ENCODE peak calls at places on chromosomes 13 and 19, in four cellular contexts. One of them, this sample, is unnamed.

GRCh38 chr13:21047087-21047486 is 14.3 kb downstream of the LATS2 start:
- DNase-seq in sciatic nerve: no peak
- DNase-seq in osteocyte: peak
- DNase-seq in stimulated activated CD4-positive, alpha-beta T cell treated with anti-CD3 and anti-CD28 coated beads, Interleukin-12 subunit alpha, Interleukin-12 subunit beta, amount 100 ng/mL, for 48 hours: no peak
- DNase-seq in this sample: no peak

GRCh38 chr13:98922306-98922705 is 55.6 kb downstream of the DOCK9 start:
- DNase-seq in sciatic nerve: no peak
- DNase-seq in stimulated activated CD4-positive, alpha-beta T cell treated with anti-CD3 and anti-CD28 coated beads, Interleukin-12 subunit alpha, Interleukin-12 subunit beta, amount 100 ng/mL, for 48 hours: no peak
- DNase-seq in osteocyte: no peak
- DNase-seq in this sample: no peak

GRCh38 chr13:20161275-20161950 is 561 bp upstream of the GJA3 start:
- DNase-seq in osteocyte: no peak
- DNase-seq in stimulated activated CD4-positive, alpha-beta T cell treated with anti-CD3 and anti-CD28 coated beads, Interleukin-12 subunit alpha, Interleukin-12 subunit beta, amount 100 ng/mL, for 48 hours: no peak
- DNase-seq in sciatic nerve: no peak
- DNase-seq in this sample: no peak

GRCh38 chr13:35818577-35819165 is 312.5 kb downstream of the DCLK1 start:
- DNase-seq in osteocyte: no peak
- DNase-seq in stimulated activated CD4-positive, alpha-beta T cell treated with anti-CD3 and anti-CD28 coated beads, Interleukin-12 subunit alpha, Interleukin-12 subunit beta, amount 100 ng/mL, for 48 hours: no peak
- DNase-seq in sciatic nerve: no peak
- DNase-seq in this sample: no peak

GRCh38 chr19:19061491-19061890 is 2.3 kb upstream of the SLC25A42 start:
- DNase-seq in osteocyte: no peak
- DNase-seq in sciatic nerve: no peak
- DNase-seq in stimulated activated CD4-positive, alpha-beta T cell treated with anti-CD3 and anti-CD28 coated beads, Interleukin-12 subunit alpha, Interleukin-12 subunit beta, amount 100 ng/mL, for 48 hours: no peak
- DNase-seq in this sample: no peak

GRCh38 chr19:46866407-46867132 is 5.8 kb downstream of the ARHGAP35 start:
- DNase-seq in sciatic nerve: no peak
- DNase-seq in osteocyte: no peak
- DNase-seq in stimulated activated CD4-positive, alpha-beta T cell treated with anti-CD3 and anti-CD28 coated beads, Interleukin-12 subunit alpha, Interleukin-12 subunit beta, amount 100 ng/mL, for 48 hours: no peak
- DNase-seq in this sample: no peak

GRCh38 chr13:113607477-113608245 is 23.1 kb downstream of the TFDP1 start:
- DNase-seq in osteocyte: no peak
- DNase-seq in stimulated activated CD4-positive, alpha-beta T cell treated with anti-CD3 and anti-CD28 coated beads, Interleukin-12 subunit alpha, Interleukin-12 subunit beta, amount 100 ng/mL, for 48 hours: no peak
- DNase-seq in sciatic nerve: no peak
- DNase-seq in this sample: no peak

GRCh38 chr13:100339411-100339935 is 249.1 kb downstream of the GGACT start:
- DNase-seq in stimulated activated CD4-positive, alpha-beta T cell treated with anti-CD3 and anti-CD28 coated beads, Interleukin-12 subunit alpha, Interleukin-12 subunit beta, amount 100 ng/mL, for 48 hours: no peak
- DNase-seq in osteocyte: no peak
- DNase-seq in sciatic nerve: no peak
- DNase-seq in this sample: no peak

This sample was measured in CMK.